ENCODE peak calls at places on chromosomes 12 and 14, in five cellular contexts. J is tibial artery, I is COR-L47, H is NAMALWA, U is MCF 10A. W is an unnamed sample.
A peak's percentile ranks its signal among the peaks of the same experiment; 100 is the strongest.

GRCh38 chr14:31286456-31287293 is 79.1 kb upstream of the HECTD1 start:
- DNase-seq in J (no peak), I (no peak), H (no peak), U (peak; percentile 17), W (peak; percentile 8)

GRCh38 chr12:6376079-6376941 is 947 bp upstream of the SCNN1A start:
- DNase-seq in J (peak; percentile 70), I (no peak), H (no peak), U (peak; percentile 97), W (no peak)

GRCh38 chr14:68340262-68340661 is 452.6 kb downstream of the ZFP36L1 start:
- DNase-seq in J (no peak), I (no peak), H (no peak), U (no peak), W (no peak)

GRCh38 chr12:80064269-80064668 is 35.1 kb upstream of the OTOGL start:
- DNase-seq in J (no peak), I (no peak), H (no peak), U (no peak), W (no peak)

GRCh38 chr14:33705521-33705920 is 245.4 kb downstream of the EGLN3 start:
- DNase-seq in J (no peak), I (no peak), H (no peak), U (no peak), W (no peak)

GRCh38 chr14:101193126-101193844 is 289.8 kb upstream of the RTL1 start:
- DNase-seq in J (no peak), I (peak; percentile 43), H (no peak), U (no peak), W (no peak)

GRCh38 chr12:26373606-26374495 is 178.5 kb downstream of the SSPN start:
- DNase-seq in J (no peak), I (no peak), H (no peak), U (peak; percentile 60), W (no peak)

GRCh38 chr12:6426882-6427671 is 17.7 kb upstream of the CD27 start:
- DNase-seq in J (no peak), I (no peak), H (peak; percentile 99), U (no peak), W (peak; percentile 58)

GRCh38 chr12:106953352-106954260 is 2.1 kb upstream of the TMEM263 start:
- DNase-seq in J (no peak), I (no peak), H (no peak), U (peak; percentile 21), W (no peak)

GRCh38 chr12:102510463-102510862 is 30.1 kb upstream of the IGF1 start:
- DNase-seq in J (no peak), I (no peak), H (no peak), U (no peak), W (no peak)

GRCh38 chr14:71529855-71530254 is 402.4 kb upstream of the RGS6 start:
- DNase-seq in J (peak; percentile 77), I (no peak), H (no peak), U (no peak), W (no peak)

GRCh38 chr14:92316937-92317336 is 6.0 kb upstream of the SLC24A4 start:
- DNase-seq in J (no peak), I (no peak), H (no peak), U (peak; percentile 58), W (no peak)

GRCh38 chr12:78167510-78167909 is 336.8 kb downstream of the NAV3 start:
- DNase-seq in J (no peak), I (no peak), H (no peak), U (peak; percentile 24), W (no peak)

GRCh38 chr12:26287666-26288408 is 92.5 kb downstream of the SSPN start:
- DNase-seq in J (peak; percentile 80), I (no peak), H (no peak), U (peak; percentile 33), W (no peak)

W was measured in effector memory CD8-positive, alpha-beta T cell.